ENCODE peak calls at places on chromosomes 13 and 19, in four cellular contexts. K is GM12891, J is GM12878, Z is K562. W is an unnamed sample.

GRCh38 chr19:35641515-35642151 is at the start of gene ETV2:
- DNase-seq in K (no peak), Z (peak), J (no peak), W (no peak)

GRCh38 chr19:1455336-1456120 is 5.6 kb downstream of the APC2 start:
- DNase-seq in J (no peak), Z (peak), K (no peak), W (peak)

GRCh38 chr19:4045597-4046361 is 20.9 kb downstream of the ZBTB7A start:
- DNase-seq in J (no peak), K (no peak), Z (no peak), W (no peak)

GRCh38 chr19:9128171-9128570 is 1.4 kb upstream of the OR7G3 start:
- DNase-seq in J (no peak), K (no peak), Z (no peak), W (no peak)

GRCh38 chr19:15476334-15476733 is 3.0 kb downstream of the PGLYRP2 start:
- DNase-seq in J (no peak), K (no peak), Z (no peak), W (no peak)

GRCh38 chr13:25872871-25873607 is 178.8 kb downstream of the SHISA2 start:
- DNase-seq in J (no peak), Z (peak), K (no peak), W (peak)

GRCh38 chr19:41299046-41299754 is 10.8 kb upstream of the CCDC97 start:
- DNase-seq in J (no peak), Z (no peak), K (no peak), W (no peak)

GRCh38 chr13:47459512-47459911 is 541.6 kb downstream of the SUCLA2 start:
- DNase-seq in K (no peak), Z (no peak), J (no peak), W (no peak)

GRCh38 chr19:55384576-55385235 is 614 bp upstream of the TMEM238 start:
- DNase-seq in Z (peak), K (no peak), J (no peak), W (no peak)

GRCh38 chr19:49481020-49481683 is 6.3 kb upstream of the RPL13A start:
- DNase-seq in Z (no peak), K (no peak), J (no peak), W (no peak)

GRCh38 chr13:78603240-78603947 is at the start of gene POU4F1:
- DNase-seq in J (peak), K (peak), Z (peak), W (peak)

GRCh38 chr13:39385154-39385553 is 217.8 kb downstream of the LHFPL6 start:
- DNase-seq in K (no peak), Z (no peak), J (no peak), W (no peak)

GRCh38 chr19:30997222-30997621 is 352.0 kb downstream of the TSHZ3 start:
- DNase-seq in Z (no peak), J (no peak), K (no peak), W (no peak)

GRCh38 chr13:21465710-21466160 is 6.6 kb upstream of the ZDHHC20 start:
- DNase-seq in K (no peak), Z (no peak), J (no peak), W (no peak)

GRCh38 chr19:45496349-45496953 is 396 bp downstream of the RTN2 start:
- DNase-seq in Z (peak), K (no peak), J (no peak), W (no peak)

GRCh38 chr13:50893211-50893852 is 16.3 kb upstream of the RNASEH2B start:
- DNase-seq in Z (no peak), J (no peak), K (no peak), W (peak)

GRCh38 chr13:24063281-24063851 is 97.2 kb upstream of the SPATA13 start:
- DNase-seq in Z (no peak), K (no peak), J (no peak), W (no peak)

GRCh38 chr13:30841161-30841560 is 64.9 kb upstream of the MEDAG start:
- DNase-seq in K (no peak), J (no peak), Z (no peak), W (no peak)

DNA sequence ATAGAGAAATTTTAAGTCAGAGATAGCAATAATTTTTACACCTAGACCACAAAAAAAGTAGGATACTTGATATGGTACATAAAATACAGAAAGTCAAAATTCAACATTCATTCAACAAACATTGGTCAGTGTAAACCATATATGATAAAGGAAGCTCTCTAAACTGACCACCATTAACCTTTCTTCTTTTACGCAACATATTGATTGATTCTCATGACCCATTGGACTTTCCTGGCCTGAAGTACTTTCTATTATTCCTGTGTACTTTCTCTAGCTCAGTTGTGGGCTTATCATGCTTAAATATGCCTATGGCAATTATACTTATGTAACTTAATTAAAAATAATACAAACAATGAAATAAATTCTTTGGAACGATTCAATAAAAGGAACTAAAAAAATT is 10.7 kb downstream of the PIBF1 start:
- DNase-seq in Z (no peak), J (no peak), K (no peak), W (no peak)
- TF ChIP-seq SPI1 in Z (no peak), J (no peak), K (no peak), W (no peak)

GRCh38 chr13:76596216-76596615 is 290.0 kb downstream of the KCTD12 start:
- DNase-seq in Z (no peak), J (no peak), K (no peak), W (no peak)

GRCh38 chr13:76597868-76598267 is 288.3 kb downstream of the KCTD12 start:
- DNase-seq in K (no peak), Z (no peak), J (no peak), W (no peak)

GRCh38 chr13:76594435-76594834 is 291.8 kb downstream of the KCTD12 start:
- DNase-seq in Z (no peak), J (no peak), K (no peak), W (no peak)

GRCh38 chr13:76600086-76600485 is 286.1 kb downstream of the KCTD12 start:
- DNase-seq in Z (no peak), J (no peak), K (no peak), W (no peak)
- TF ChIP-seq SPI1 in Z (no peak), J (no peak), K (no peak), W (no peak)

GRCh38 chr13:113544071-113544891 is 40.3 kb upstream of the TFDP1 start:
- DNase-seq in J (no peak), K (no peak), Z (peak), W (no peak)

GRCh38 chr13:113544896-113545295 is 39.7 kb upstream of the TFDP1 start:
- DNase-seq in Z (no peak), J (no peak), K (no peak), W (no peak)

GRCh38 chr13:113545931-113546516 is 38.5 kb upstream of the TFDP1 start:
- DNase-seq in Z (no peak), K (no peak), J (no peak), W (no peak)

GRCh38 chr13:113546571-113547247 is 37.8 kb upstream of the TFDP1 start:
- DNase-seq in K (no peak), Z (no peak), J (no peak), W (no peak)

GRCh38 chr13:113545455-113545930 is 39.1 kb upstream of the TFDP1 start:
- DNase-seq in Z (no peak), J (no peak), K (no peak), W (no peak)
- TF ChIP-seq SPI1 in Z (no peak), J (no peak), K (no peak), W (no peak)

GRCh38 chr19:54317108-54317964 is 4.4 kb upstream of the LILRA5 start:
- DNase-seq in Z (no peak), K (no peak), J (no peak), W (peak)
- TF ChIP-seq SPI1 in Z (no peak), K (no peak), J (no peak), W (no peak)

DNA sequence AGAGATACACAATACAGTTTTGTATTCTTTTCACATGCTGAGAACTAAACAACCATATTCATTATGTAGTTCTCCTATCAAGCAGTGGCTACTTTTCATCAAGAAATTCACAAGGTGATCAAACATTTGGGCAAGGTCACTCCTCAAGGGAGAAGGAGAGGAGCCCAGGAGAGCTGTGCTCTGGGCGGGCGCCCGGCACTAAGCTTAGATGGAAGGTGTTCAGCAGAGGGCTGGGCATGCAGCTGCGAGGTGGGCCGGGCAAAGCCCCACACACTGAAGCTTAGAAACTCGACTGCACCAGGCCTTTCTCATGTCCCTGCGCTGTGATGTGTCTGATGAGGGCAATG is 30.4 kb upstream of the SPACA7 start:
- DNase-seq in J (no peak), Z (no peak), K (no peak), W (no peak)
- TF ChIP-seq SPI1 in J (no peak), Z (no peak), K (no peak), W (no peak)